ENCODE peak calls at places on chromosomes 5 and 9, in ten cellular contexts. P is AG10803; U is sciatic nerve; T is activated T-cell treated with anti-CD3 and anti-CD28 coated beads, Interleukin-2, amount 50 U/mL, for 1 hour; S is activated naive CD8-positive, alpha-beta T cell treated with anti-CD3 and anti-CD28 coated beads, Interleukin-2, amount 50 U/mL, for 16 hours; K is HEK293T; G is GM10248; B is AG09319; E is CD8-positive, alpha-beta T cell; N is AG09309. C is an unnamed sample.

GRCh38 chr9:129823934-129824601 is at the start of gene TOR1A:
- DNase-seq in P (peak; percentile 95), U (peak; percentile 96), T (peak; percentile 91), S (peak; percentile 87), K (peak; percentile 91), G (peak; percentile 95), B (peak; percentile 87), E (peak; percentile 90), N (peak; percentile 77), C (peak; percentile 92)

GRCh38 chr9:129567842-129568559 is 52.9 kb downstream of the C9orf50 start:
- DNase-seq in P (peak; percentile 75), U (no peak), T (no peak), S (no peak), K (no peak), G (no peak), B (no peak), E (no peak), N (peak; percentile 10), C (no peak)

GRCh38 chr5:99176186-99176585 is 247.4 kb upstream of the CHD1 start:
- DNase-seq in P (no peak), U (no peak), T (no peak), S (no peak), K (no peak), G (no peak), B (no peak), E (no peak), N (no peak), C (no peak)

GRCh38 chr5:131769337-131769736 is 27.5 kb downstream of the FNIP1 start:
- DNase-seq in P (no peak), U (no peak), T (no peak), S (no peak), K (no peak), G (no peak), B (no peak), E (no peak), N (no peak), C (no peak)

GRCh38 chr9:90915693-90916092 is 114.1 kb downstream of the SYK start:
- DNase-seq in P (no peak), U (no peak), T (no peak), S (no peak), K (peak; percentile 50), G (no peak), B (no peak), E (no peak), N (no peak), C (peak; percentile 46)

GRCh38 chr5:10030219-10030831 is 219.4 kb downstream of the ATPSCKMT start:
- DNase-seq in P (peak; percentile 34), U (no peak), T (no peak), S (no peak), K (no peak), G (no peak), B (peak; percentile 14), E (no peak), N (no peak), C (no peak)

GRCh38 chr9:126844085-126844484 is 16.4 kb upstream of the ZBTB34 start:
- DNase-seq in P (peak; percentile 66), U (no peak), T (no peak), S (no peak), K (no peak), G (no peak), B (no peak), E (no peak), N (peak; percentile 59), C (no peak)

GRCh38 chr9:108676344-108676743 is 179.4 kb downstream of the ACTL7B start:
- DNase-seq in P (no peak), U (no peak), T (no peak), S (no peak), K (no peak), G (no peak), B (no peak), E (no peak), N (no peak), C (no peak)

GRCh38 chr5:159764283-159764927 is 151.9 kb upstream of the ADRA1B start:
- DNase-seq in P (peak; percentile 96), U (no peak), T (no peak), S (no peak), K (no peak), G (no peak), B (peak; percentile 70), E (no peak), N (peak; percentile 75), C (no peak)

GRCh38 chr9:20664501-20664900 is 19.6 kb upstream of the FOCAD start:
- DNase-seq in P (no peak), U (no peak), T (no peak), S (no peak), K (no peak), G (no peak), B (no peak), E (no peak), N (no peak), C (no peak)

GRCh38 chr9:23820731-23821399 is 5.2 kb downstream of the ELAVL2 start:
- DNase-seq in P (no peak), U (no peak), T (no peak), S (no peak), K (peak; percentile 20), G (no peak), B (no peak), E (no peak), N (no peak), C (no peak)

GRCh38 chr9:108997112-108997511 is 16.2 kb downstream of the CTNNAL1 start:
- DNase-seq in P (no peak), U (no peak), T (no peak), S (no peak), K (no peak), G (no peak), B (no peak), E (no peak), N (no peak), C (no peak)

GRCh38 chr9:85508616-85509015 is 233.1 kb downstream of the AGTPBP1 start:
- DNase-seq in P (no peak), U (no peak), T (no peak), S (no peak), K (no peak), G (no peak), B (no peak), E (no peak), N (no peak), C (no peak)

GRCh38 chr5:113034182-113034773 is 57.7 kb downstream of the DCP2 start:
- DNase-seq in P (peak; percentile 92), U (no peak), T (no peak), S (no peak), K (no peak), G (peak; percentile 6), B (peak; percentile 70), E (no peak), N (peak; percentile 71), C (no peak)

GRCh38 chr5:130135506-130135905 is 231.2 kb downstream of the CHSY3 start:
- DNase-seq in P (peak; percentile 67), U (no peak), T (no peak), S (no peak), K (no peak), G (no peak), B (no peak), E (no peak), N (peak; percentile 39), C (no peak)

GRCh38 chr9:70398145-70398556 is 16.3 kb downstream of the KLF9 start:
- DNase-seq in P (no peak), U (no peak), T (no peak), S (no peak), K (no peak), G (peak; percentile 53), B (no peak), E (no peak), N (no peak), C (no peak)

GRCh38 chr9:37760416-37761165 is 7.0 kb downstream of the TRMT10B start:
- DNase-seq in P (peak; percentile 75), U (no peak), T (no peak), S (no peak), K (no peak), G (no peak), B (no peak), E (no peak), N (peak; percentile 37), C (no peak)

GRCh38 chr5:16702964-16703363 is 86.2 kb upstream of the RETREG1 start:
- DNase-seq in P (no peak), U (no peak), T (no peak), S (no peak), K (no peak), G (no peak), B (no peak), E (no peak), N (no peak), C (no peak)

GRCh38 chr9:109289186-109289585 is 31.7 kb downstream of the EPB41L4B start:
- DNase-seq in P (no peak), U (no peak), T (no peak), S (no peak), K (no peak), G (no peak), B (no peak), E (no peak), N (no peak), C (no peak)

GRCh38 chr9:78307360-78307759 is 10.4 kb downstream of the PSAT1 start:
- DNase-seq in P (no peak), U (no peak), T (no peak), S (no peak), K (no peak), G (no peak), B (no peak), E (no peak), N (no peak), C (no peak)

GRCh38 chr9:111348821-111349271 is 18.8 kb upstream of the OR2K2 start:
- DNase-seq in P (no peak), U (no peak), T (no peak), S (no peak), K (no peak), G (no peak), B (no peak), E (no peak), N (no peak), C (no peak)

GRCh38 chr9:36402536-36402935 is 2.5 kb upstream of the RNF38 start:
- DNase-seq in P (peak; percentile 34), U (no peak), T (no peak), S (no peak), K (no peak), G (no peak), B (no peak), E (no peak), N (no peak), C (no peak)

GRCh38 chr5:137075163-137075970 is 423.8 kb downstream of the SPOCK1 start:
- DNase-seq in P (no peak), U (no peak), T (no peak), S (no peak), K (peak; percentile 80), G (peak; percentile 69), B (no peak), E (no peak), N (no peak), C (peak; percentile 37)

GRCh38 chr5:12861891-12862290 is 957.6 kb upstream of the CTNND2 start:
- DNase-seq in P (no peak), U (no peak), T (no peak), S (no peak), K (no peak), G (no peak), B (no peak), E (no peak), N (no peak), C (no peak)

GRCh38 chr5:43290726-43291125 is 22.5 kb downstream of the HMGCS1 start:
- DNase-seq in P (no peak), U (no peak), T (no peak), S (no peak), K (no peak), G (no peak), B (no peak), E (no peak), N (no peak), C (peak; percentile 50)

GRCh38 chr5:147101654-147102053 is 133.2 kb upstream of the STK32A start:
- DNase-seq in P (peak; percentile 3), U (no peak), T (no peak), S (no peak), K (no peak), G (no peak), B (no peak), E (no peak), N (no peak), C (no peak)

C was measured in MM.1S.